ENCODE peak calls at places on chromosomes 16 and 17, in five cellular contexts. M is mucosa of gallbladder; H is PC-3; Q is activated CD4-positive, alpha-beta memory T cell treated with anti-CD3 and anti-CD28 coated beads, Interleukin-2, amount 10 ng/mL, durations not matched to agents 7 days and 5 days; G is NCI-H2171. Y is an unnamed sample.

GRCh38 chr16:9008335-9009260 is 44.9 kb upstream of the USP7 start:
- DNase-seq in M (peak), H (peak), Q (peak), G (peak), Y (peak)

GRCh38 chr17:27616414-27616813 is 14.6 kb upstream of the LGALS9 start:
- DNase-seq in M (no peak), H (no peak), Q (no peak), G (no peak), Y (no peak)

GRCh38 chr16:24939224-24939623 is 75.9 kb downstream of the ARHGAP17 start:
- DNase-seq in M (no peak), H (no peak), Q (no peak), G (no peak), Y (no peak)

GRCh38 chr16:64754279-64754678 is 367.6 kb downstream of the CDH11 start:
- DNase-seq in M (no peak), H (no peak), Q (no peak), G (no peak), Y (no peak)

GRCh38 chr17:38881600-38882191 is 11.8 kb downstream of the LASP1 start:
- DNase-seq in M (peak), H (no peak), Q (peak), G (no peak), Y (peak)

GRCh38 chr17:6523330-6523729 is 33.0 kb downstream of the PITPNM3 start:
- DNase-seq in M (peak), H (peak), Q (no peak), G (no peak), Y (no peak)

GRCh38 chr16:3256146-3256875 is at the start of gene MEFV:
- DNase-seq in M (no peak), H (no peak), Q (no peak), G (no peak), Y (no peak)

GRCh38 chr17:2137342-2138098 is 82.6 kb downstream of the HIC1 start:
- DNase-seq in M (no peak), H (no peak), Q (no peak), G (no peak), Y (peak)

GRCh38 chr16:72033437-72033836 is 20.9 kb upstream of the HP start:
- DNase-seq in M (no peak), H (no peak), Q (no peak), G (no peak), Y (no peak)

GRCh38 chr17:31390748-31391495 is 553 bp upstream of the RAB11FIP4 start:
- DNase-seq in M (no peak), H (no peak), Q (no peak), G (no peak), Y (no peak)

GRCh38 chr17:80625627-80626026 is 81.0 kb downstream of the RPTOR start:
- DNase-seq in M (no peak), H (no peak), Q (no peak), G (no peak), Y (no peak)

GRCh38 chr17:32271844-32272243 is 6.2 kb downstream of the RHBDL3 start:
- DNase-seq in M (no peak), H (no peak), Q (no peak), G (no peak), Y (no peak)

GRCh38 chr17:6576038-6576437 is 19.7 kb upstream of the PITPNM3 start:
- DNase-seq in M (no peak), H (no peak), Q (no peak), G (no peak), Y (no peak)

GRCh38 chr17:58515286-58515685 is 848 bp upstream of the MTMR4 start:
- DNase-seq in M (no peak), H (no peak), Q (no peak), G (no peak), Y (no peak)

GRCh38 chr16:75919664-75920063 is 193.4 kb upstream of the CPHXL start:
- DNase-seq in M (no peak), H (no peak), Q (no peak), G (no peak), Y (no peak)

GRCh38 chr17:81427446-81428120 is 32.3 kb downstream of the BAHCC1 start:
- DNase-seq in M (peak), H (no peak), Q (no peak), G (peak), Y (peak)